ENCODE peak calls at places on chromosomes 1 and 21, in ten cellular contexts. P is SK-N-DZ; G is HL-60; Q is T-helper 2 cell treated with Interferon-gamma antibody and Interleukin-4, amounts not matched to agents 5 μg/mL and 100 μg/mL, for 36 hours; Z is neural crest cell; O is T-helper 1 cell; A is ureter; N is AG08396; K is epithelial cell of prostate; R is heart left ventricle. F is an unnamed sample.

GRCh38 chr1:8966606-8967005 is 20.9 kb downstream of the CA6 start:
- DNase-seq in Q (no peak), A (no peak), K (no peak), O (no peak), R (no peak), P (no peak), Z (no peak), N (no peak), G (no peak), F (no peak)

GRCh38 chr1:198711837-198712236 is 73.0 kb downstream of the PTPRC start:
- DNase-seq in A (no peak), R (no peak), G (no peak), P (no peak), N (no peak), Z (no peak), Q (no peak), O (no peak), K (no peak), F (no peak)

GRCh38 chr1:170660281-170660713 is 3.6 kb upstream of the PRRX1 start:
- DNase-seq in G (no peak), K (no peak), R (no peak), N (no peak), Q (no peak), P (no peak), Z (no peak), A (no peak), O (no peak), F (no peak)

GRCh38 chr1:53408013-53408754 is 51.0 kb upstream of the DMRTB1 start:
- DNase-seq in Z (no peak), O (no peak), G (no peak), K (no peak), N (no peak), A (peak; percentile 31), P (no peak), R (no peak), Q (no peak), F (peak; percentile 51)

GRCh38 chr1:202276081-202276715 is 65.5 kb downstream of the UBE2T start:
- DNase-seq in R (no peak), Z (no peak), G (no peak), A (no peak), O (no peak), K (no peak), P (no peak), N (no peak), Q (no peak), F (no peak)

GRCh38 chr1:54987830-54988705 is 7.6 kb downstream of the TMEM61 start:
- DNase-seq in Q (no peak), G (no peak), O (no peak), N (peak; percentile 62), P (no peak), A (no peak), K (no peak), R (no peak), Z (no peak), F (no peak)

GRCh38 chr1:199184180-199184579 is 545.3 kb downstream of the PTPRC start:
- DNase-seq in O (no peak), N (no peak), K (no peak), P (no peak), A (no peak), Q (no peak), Z (no peak), R (no peak), G (no peak), F (no peak)

GRCh38 chr1:3992103-3992556 is 92.1 kb upstream of the C1orf174 start:
- DNase-seq in N (no peak), G (no peak), R (no peak), Q (no peak), Z (no peak), A (no peak), P (no peak), O (no peak), K (no peak), F (no peak)

GRCh38 chr1:156911587-156912298 is 8.7 kb upstream of the LRRC71 start:
- DNase-seq in R (no peak), O (no peak), N (no peak), Z (no peak), K (no peak), P (no peak), G (no peak), Q (no peak), A (no peak), F (no peak)

GRCh38 chr1:57300186-57300585 is 123.7 kb downstream of the DAB1 start:
- DNase-seq in R (no peak), A (no peak), Q (no peak), Z (no peak), O (no peak), G (no peak), K (no peak), N (no peak), P (no peak), F (no peak)

GRCh38 chr1:2322065-2322571 is 69.2 kb downstream of the MORN1 start:
- DNase-seq in G (no peak), O (no peak), N (peak; percentile 96), A (no peak), P (no peak), Z (peak; percentile 48), Q (no peak), K (no peak), R (peak; percentile 84), F (peak; percentile 84)

GRCh38 chr21:38433516-38433915 is 64.8 kb downstream of the ERG start:
- DNase-seq in K (no peak), R (no peak), P (no peak), Z (no peak), A (no peak), O (no peak), Q (no peak), G (no peak), N (no peak), F (no peak)

GRCh38 chr1:49351744-49352143 is 575.1 kb upstream of the BEND5 start:
- DNase-seq in K (peak; percentile 24), N (no peak), P (no peak), Z (no peak), O (no peak), A (no peak), Q (no peak), G (no peak), R (no peak), F (no peak)